ENCODE peak calls at places on chromosomes 1 and 21, in five cellular contexts. L, B, N, Q and J are unnamed samples.

GRCh38 chr21:44962481-44962966 is 22.7 kb downstream of the SLX9 start:
- DNase-seq in L (peak), B (peak), N (peak), Q (no peak), J (peak)

GRCh38 chr21:42490735-42491134 is 5.3 kb downstream of the RSPH1 start:
- DNase-seq in L (no peak), B (no peak), N (no peak), Q (no peak), J (no peak)

GRCh38 chr1:236066828-236067386 is 2.0 kb upstream of the NID1 start:
- DNase-seq in L (no peak), B (no peak), N (no peak), Q (peak), J (no peak)

GRCh38 chr1:211684791-211685190 is 9.4 kb upstream of the NEK2 start:
- DNase-seq in L (no peak), B (no peak), N (peak), Q (no peak), J (no peak)

GRCh38 chr1:156926175-156926574 is 5.7 kb downstream of the LRRC71 start:
- DNase-seq in L (peak), B (peak), N (peak), Q (peak), J (no peak)

GRCh38 chr1:43835141-43836021 is 98.2 kb upstream of the ARTN start:
- DNase-seq in L (peak), B (peak), N (peak), Q (peak), J (no peak)

GRCh38 chr21:17753736-17754135 is 65.4 kb downstream of the C21orf91 start:
- DNase-seq in L (no peak), B (no peak), N (no peak), Q (peak), J (no peak)

GRCh38 chr1:30417701-30418425 is 305.5 kb downstream of the MATN1 start:
- DNase-seq in L (no peak), B (no peak), N (no peak), Q (no peak), J (no peak)

GRCh38 chr1:5119496-5120234 is 465.3 kb downstream of the AJAP1 start:
- DNase-seq in L (no peak), B (no peak), N (no peak), Q (no peak), J (no peak)

GRCh38 chr1:39854738-39855137 is 28.6 kb downstream of the TRIT1 start:
- DNase-seq in L (no peak), B (no peak), N (no peak), Q (no peak), J (no peak)

GRCh38 chr1:64984106-64984505 is 17.8 kb upstream of the JAK1 start:
- DNase-seq in L (no peak), B (no peak), N (no peak), Q (peak), J (no peak)

DNA sequence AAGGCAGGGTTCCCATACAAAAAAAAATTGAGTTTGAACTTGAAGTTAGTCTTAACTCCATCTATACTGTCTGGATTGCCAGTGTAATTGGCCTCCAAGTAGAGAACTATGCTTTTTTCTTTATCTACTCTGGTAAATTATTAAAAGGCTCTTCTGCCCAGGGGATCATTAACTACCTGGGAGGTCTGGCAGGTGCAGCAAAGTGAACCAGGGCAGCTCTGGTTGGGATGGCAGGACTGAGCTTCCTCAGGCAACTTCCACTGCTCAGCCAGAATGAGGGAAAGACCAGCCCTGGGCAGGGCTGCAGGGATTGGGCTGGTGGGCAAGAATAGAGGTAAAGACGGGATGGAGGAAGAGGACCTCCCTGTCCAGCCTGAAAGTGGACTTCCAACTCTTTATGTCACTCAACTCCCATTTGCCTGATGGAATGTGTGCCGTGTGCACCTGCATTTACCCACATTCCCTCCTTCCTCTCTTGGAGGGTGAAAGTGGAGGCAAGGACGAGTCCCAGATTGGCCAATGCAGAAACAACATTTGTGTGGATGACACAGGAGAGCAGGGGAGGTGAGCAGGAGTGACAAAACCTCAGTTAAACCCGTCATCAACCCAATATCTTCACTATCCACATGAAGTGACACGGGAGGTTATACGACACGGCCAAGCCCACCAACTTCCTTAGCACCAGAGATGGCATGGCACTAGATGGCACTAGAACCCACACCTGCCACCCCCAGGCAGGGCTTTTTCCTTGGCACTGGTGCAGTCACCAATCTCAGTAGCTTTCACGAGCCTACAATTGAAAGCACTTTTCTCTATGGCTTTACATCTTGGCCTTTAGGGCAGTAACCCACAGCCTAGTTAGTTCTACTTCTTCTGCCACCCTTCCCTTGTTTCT is 25.2 kb downstream of the CCN1 start:
- DNase-seq in L (no peak), B (no peak), N (no peak), Q (peak), J (no peak)
- TF ChIP-seq CTCF in L (peak), B (no peak), N (no peak), Q (no peak), J (peak)

DNA sequence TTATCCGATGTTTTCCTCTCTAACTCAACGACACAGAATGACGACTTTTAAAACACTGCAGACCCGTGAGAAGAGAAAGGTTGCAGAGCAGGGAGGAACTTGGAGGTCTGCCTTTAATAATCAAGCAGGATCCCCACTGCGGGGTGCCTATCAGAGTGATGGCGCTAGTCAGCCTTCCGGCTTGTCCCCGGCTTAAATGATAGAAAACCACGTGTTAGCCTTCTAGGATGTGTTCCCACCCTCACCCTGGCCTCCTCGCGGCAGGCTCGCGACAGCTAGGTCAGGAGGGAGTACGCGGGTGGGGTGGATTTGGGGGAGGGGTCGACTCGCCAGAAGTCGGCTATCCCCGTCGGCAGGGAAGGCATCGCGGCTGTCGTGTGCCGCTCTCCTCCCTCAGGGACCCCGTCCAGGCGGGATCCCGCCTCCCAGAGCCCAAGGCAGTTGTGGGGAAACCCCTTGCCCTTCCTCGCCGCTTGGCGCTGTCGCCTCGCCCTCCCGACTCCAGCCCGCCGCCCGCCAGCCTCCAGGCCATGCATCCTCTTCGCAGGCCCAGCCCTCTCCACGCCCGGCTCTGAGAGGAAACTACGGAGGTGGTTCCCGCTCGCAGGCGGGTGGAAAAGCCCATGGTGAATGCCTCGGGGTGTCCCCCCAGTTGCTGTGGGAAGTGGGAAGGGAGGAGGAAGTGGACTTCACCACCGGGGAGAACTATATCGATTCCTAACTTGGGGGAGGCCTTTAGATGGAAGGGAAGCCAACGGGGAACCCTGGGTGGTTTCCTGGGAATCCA is 1.1 kb upstream of the SMG7 start:
- DNase-seq in L (peak), B (peak), N (peak), Q (peak), J (no peak)
- TF ChIP-seq CTCF in L (no peak), B (no peak), N (no peak), Q (no peak), J (peak)

DNA sequence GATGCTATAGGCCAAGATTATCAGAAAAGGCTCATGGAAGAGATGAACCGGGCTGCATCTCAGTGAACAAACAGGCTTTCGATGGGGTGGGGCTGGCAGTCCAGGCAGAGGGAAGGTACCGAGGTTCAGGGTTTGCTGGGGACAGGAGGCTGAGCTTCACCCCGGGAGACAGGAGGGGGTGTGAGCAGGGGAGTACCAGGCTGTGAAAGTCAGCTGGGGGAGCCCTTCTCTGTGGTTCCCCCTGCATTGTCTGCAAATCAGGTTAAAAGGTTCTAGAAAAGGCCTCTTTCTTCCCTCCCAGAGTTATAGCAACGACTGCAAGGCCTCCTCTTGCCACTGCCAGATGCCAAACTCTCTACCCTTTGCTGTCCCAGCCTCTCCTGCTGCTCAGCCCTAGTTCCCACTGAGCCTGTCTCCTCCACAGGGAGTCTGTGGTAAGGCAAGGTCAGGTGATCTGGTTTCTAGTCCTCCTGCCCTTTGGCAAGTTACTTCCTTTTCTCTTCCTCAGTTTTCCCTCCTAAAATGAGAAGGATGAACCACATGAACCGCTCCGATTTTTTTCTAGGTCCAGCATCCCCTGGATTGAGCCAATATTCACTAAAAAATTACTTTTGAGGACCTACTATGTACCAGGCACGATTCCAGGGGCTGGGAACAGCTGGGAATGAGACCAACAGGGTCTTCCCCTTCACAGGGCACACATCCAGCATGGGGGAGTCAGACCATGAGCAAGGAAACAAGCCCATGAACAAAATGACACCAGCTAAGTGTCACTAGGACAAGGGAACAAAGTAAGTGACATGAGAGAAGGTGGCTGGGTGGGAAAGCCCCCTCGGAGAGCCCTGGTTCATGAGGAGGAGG is 7.2 kb downstream of the LAD1 start:
- DNase-seq in L (no peak), B (no peak), N (no peak), Q (no peak), J (no peak)
- TF ChIP-seq CTCF in L (no peak), B (no peak), N (no peak), Q (no peak), J (no peak)

GRCh38 chr1:11266268-11267074 is 4.1 kb upstream of the MTOR start:
- DNase-seq in L (no peak), B (no peak), N (no peak), Q (no peak), J (no peak)

GRCh38 chr1:11262171-11263049 is at the start of gene MTOR:
- DNase-seq in L (peak), B (peak), N (peak), Q (peak), J (peak)
- TF ChIP-seq CTCF in L (peak), B (no peak), N (peak), Q (no peak), J (peak)

GRCh38 chr1:167499106-167499505 is 19.2 kb downstream of the CD247 start:
- DNase-seq in L (no peak), B (no peak), N (no peak), Q (no peak), J (no peak)
- TF ChIP-seq CTCF in L (no peak), B (no peak), N (no peak), Q (no peak), J (no peak)

GRCh38 chr1:145884675-145885074 is 991 bp downstream of the ANKRD35 start:
- DNase-seq in L (peak), B (no peak), N (peak), Q (no peak), J (no peak)
- TF ChIP-seq CTCF in L (no peak), B (no peak), N (no peak), Q (no peak), J (no peak)

GRCh38 chr1:209937996-209938959 is at the start of gene SYT14:
- DNase-seq in L (peak), B (no peak), N (no peak), Q (no peak), J (no peak)
- TF ChIP-seq CTCF in L (peak), B (peak), N (no peak), Q (no peak), J (peak)